ENCODE peak calls at places on chromosomes 11 and 22, in four cellular contexts. R is HCT116, N is SK-N-SH, A is K562. G is an unnamed sample.

GRCh38 chr11:126140106-126140931 is 71.1 kb downstream of the RPUSD4 start:
- DNase-seq in R (no peak), N (no peak), A (no peak), G (no peak)

GRCh38 chr11:47578524-47579460 is at the start of the genes KBTBD4 and NDUFS3:
- DNase-seq in R (peak; percentile 83), N (peak; percentile 94), A (peak; percentile 86), G (peak; percentile 77)

GRCh38 chr22:22392131-22392530 is 116.4 kb downstream of the ZNF280B start:
- DNase-seq in R (no peak), N (no peak), A (peak; percentile 26), G (no peak)

GRCh38 chr11:76856571-76856970 is 4.1 kb upstream of the ACER3 start:
- DNase-seq in R (no peak), N (no peak), A (no peak), G (no peak)

GRCh38 chr11:47461876-47462275 is 12.9 kb upstream of the RAPSN start:
- DNase-seq in R (no peak), N (no peak), A (no peak), G (no peak)

GRCh38 chr11:39541945-39542351 is 1917.5 kb downstream of the LRRC4C start:
- DNase-seq in R (no peak), N (no peak), A (no peak), G (no peak)

GRCh38 chr11:121099885-121100284 is 1.2 kb upstream of the TECTA start:
- DNase-seq in R (no peak), N (no peak), A (no peak), G (no peak)

GRCh38 chr11:66985508-66986177 is 10.5 kb downstream of the C11orf86 start:
- DNase-seq in R (no peak), N (no peak), A (no peak), G (no peak)

GRCh38 chr11:43278302-43278956 is 33.4 kb upstream of the API5 start:
- DNase-seq in R (peak; percentile 33), N (peak; percentile 59), A (no peak), G (peak; percentile 54)

GRCh38 chr11:103326070-103326794 is 217.0 kb downstream of the DYNC2H1 start:
- DNase-seq in R (peak; percentile 58), N (peak; percentile 45), A (peak; percentile 11), G (peak; percentile 51)

GRCh38 chr11:6203327-6203726 is 2.0 kb upstream of the C11orf42 start:
- DNase-seq in R (no peak), N (no peak), A (no peak), G (no peak)

GRCh38 chr11:71086687-71087258 is 165.6 kb downstream of the SHANK2 start:
- DNase-seq in R (no peak), N (peak; percentile 73), A (peak; percentile 30), G (peak; percentile 34)

GRCh38 chr11:587978-588380 is 11.7 kb downstream of the PHRF1 start:
- DNase-seq in R (no peak), N (no peak), A (peak; percentile 70), G (peak; percentile 96)

GRCh38 chr11:11937957-11938356 is 70.5 kb downstream of the DKK3 start:
- DNase-seq in R (no peak), N (no peak), A (no peak), G (no peak)

GRCh38 chr11:105124756-105125155 is 14.8 kb downstream of the CARD18 start:
- DNase-seq in R (no peak), N (no peak), A (no peak), G (no peak)

GRCh38 chr22:25362215-25362882 is 142.9 kb downstream of the CRYBB2 start:
- DNase-seq in R (peak; percentile 21), N (peak; percentile 83), A (peak; percentile 74), G (peak; percentile 35)

GRCh38 chr22:43293259-43293658 is 49.9 kb downstream of the SCUBE1 start:
- DNase-seq in R (no peak), N (no peak), A (peak; percentile 59), G (no peak)

DNA sequence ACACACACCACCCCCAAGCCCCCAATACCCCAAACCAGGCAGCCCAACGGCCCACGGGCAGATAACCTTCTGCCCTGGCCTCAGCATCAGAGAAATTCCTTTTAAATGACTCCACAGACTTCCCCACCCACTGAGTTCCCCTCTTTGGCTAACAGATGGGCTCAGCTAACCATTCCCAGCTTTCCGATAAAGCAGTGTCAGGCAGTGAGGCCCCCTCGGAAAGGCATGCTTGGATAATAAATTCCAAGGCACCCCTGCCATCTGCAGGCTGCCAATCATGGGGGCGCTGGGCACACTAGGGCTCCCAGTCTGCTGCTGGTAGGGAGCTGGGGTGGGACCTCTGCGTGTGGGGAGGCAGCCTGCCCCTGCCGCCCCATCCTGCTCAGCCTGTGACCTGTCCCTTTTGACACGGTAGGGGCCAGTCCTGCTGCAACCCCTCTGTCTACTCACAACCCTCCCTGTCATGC is 453.6 kb downstream of the MIAT start:
- DNase-seq in R (no peak), N (peak; percentile 57), A (no peak), G (peak; percentile 49)
- TF ChIP-seq ELF1 in R (no peak), N (no peak), A (no peak), G (no peak)

DNA sequence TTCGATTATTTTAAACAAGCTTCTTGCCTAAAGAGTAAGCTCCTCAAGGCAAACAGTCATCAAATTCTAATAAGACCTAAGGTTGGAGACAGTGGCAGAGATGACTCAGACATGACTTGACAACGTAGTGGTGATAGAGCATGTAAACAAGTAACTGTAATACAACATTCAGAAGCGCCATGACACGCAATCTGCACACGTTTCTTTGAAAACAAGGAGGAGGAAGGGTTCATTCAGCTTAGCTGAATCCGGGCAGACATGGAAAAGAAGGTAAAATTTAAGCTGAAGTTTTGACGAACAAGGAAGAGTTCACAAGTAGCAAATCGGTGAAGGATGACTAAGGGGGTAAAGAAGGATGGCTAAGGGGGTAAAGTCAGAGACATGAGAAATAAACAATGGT is 152.4 kb upstream of the ZC3H12C start:
- DNase-seq in R (peak; percentile 39), N (no peak), A (peak; percentile 27), G (no peak)
- H3K9ac ChIP-seq in R (no peak overlapping the region), N (no peak overlapping the region), A (no peak overlapping the region), G (no peak overlapping the region)

GRCh38 chr11:95115597-95115996 is 26.0 kb downstream of the ENDOD1 start:
- DNase-seq in R (no peak), N (no peak), A (no peak), G (no peak)
- TF ChIP-seq ELF1 in R (no peak), N (no peak), A (no peak), G (no peak)

GRCh38 chr11:129610125-129610524 is 205.5 kb upstream of the TMEM45B start:
- DNase-seq in R (no peak), N (no peak), A (no peak), G (no peak)

GRCh38 chr11:129608711-129609110 is 206.9 kb upstream of the TMEM45B start:
- DNase-seq in R (no peak), N (no peak), A (no peak), G (no peak)

GRCh38 chr11:129610545-129610944 is 205.1 kb upstream of the TMEM45B start:
- DNase-seq in R (no peak), N (no peak), A (no peak), G (no peak)

DNA sequence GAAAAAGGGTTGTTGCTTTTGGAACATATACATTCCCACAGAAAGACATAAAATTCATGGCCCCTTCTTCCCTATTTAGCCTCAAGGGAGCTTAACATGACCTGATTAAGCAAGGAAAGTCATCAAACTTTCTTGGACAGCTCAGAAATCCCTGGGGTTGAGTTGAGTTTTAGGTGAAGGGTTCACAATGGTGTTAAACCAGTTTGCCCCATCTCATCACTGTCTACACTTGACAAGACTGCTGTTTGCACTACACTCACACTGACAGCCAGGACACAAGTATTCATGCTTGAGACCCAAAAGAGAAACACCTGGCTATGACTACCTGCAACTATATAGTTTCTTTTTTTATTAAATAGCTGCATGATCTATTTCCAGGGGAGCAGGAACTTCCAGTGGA is 209.8 kb upstream of the TMEM45B start:
- DNase-seq in R (no peak), N (no peak), A (no peak), G (no peak)
- H3K9ac ChIP-seq in R (no peak overlapping the region), N (no peak overlapping the region), A (no peak overlapping the region), G (no peak overlapping the region)